ENCODE peak calls at places on chromosomes 4 and X, in nine cellular contexts. One of them, this sample, is unnamed.

GRCh38 chrX:71160475-71160874 is 15.8 kb downstream of the NLGN3 start:
- DNase-seq in transverse colon: no peak
- DNase-seq in suprapubic skin: no peak
- DNase-seq in endothelial cell of umbilical vein: no peak
- DNase-seq in H54: no peak
- DNase-seq in HCT116: no peak
- DNase-seq in breast epithelium: no peak
- DNase-seq in body of pancreas: no peak
- DNase-seq in ovary: no peak
- DNase-seq in this sample: no peak

GRCh38 chrX:10636337-10636736 is 16.0 kb upstream of the MID1 start:
- DNase-seq in transverse colon: peak
- DNase-seq in suprapubic skin: no peak
- DNase-seq in endothelial cell of umbilical vein: peak
- DNase-seq in H54: no peak
- DNase-seq in HCT116: peak
- DNase-seq in breast epithelium: no peak
- DNase-seq in body of pancreas: peak
- DNase-seq in ovary: peak
- DNase-seq in this sample: peak

GRCh38 chrX:15151267-15152196 is 118.4 kb downstream of the ASB9 start:
- DNase-seq in transverse colon: no peak
- DNase-seq in suprapubic skin: no peak
- DNase-seq in endothelial cell of umbilical vein: peak
- DNase-seq in H54: no peak
- DNase-seq in HCT116: no peak
- DNase-seq in breast epithelium: no peak
- DNase-seq in body of pancreas: no peak
- DNase-seq in ovary: no peak
- DNase-seq in this sample: no peak

GRCh38 chr4:169225058-169225751 is 45.6 kb downstream of the SH3RF1 start:
- DNase-seq in transverse colon: no peak
- DNase-seq in suprapubic skin: no peak
- DNase-seq in endothelial cell of umbilical vein: peak
- DNase-seq in H54: peak
- DNase-seq in HCT116: peak
- DNase-seq in breast epithelium: no peak
- DNase-seq in body of pancreas: no peak
- DNase-seq in ovary: no peak
- DNase-seq in this sample: no peak

GRCh38 chrX:130834149-130834548 is 68.9 kb downstream of the ENOX2 start:
- DNase-seq in transverse colon: no peak
- DNase-seq in suprapubic skin: no peak
- DNase-seq in endothelial cell of umbilical vein: peak
- DNase-seq in H54: no peak
- DNase-seq in HCT116: no peak
- DNase-seq in breast epithelium: no peak
- DNase-seq in body of pancreas: no peak
- DNase-seq in ovary: no peak
- DNase-seq in this sample: no peak

GRCh38 chr4:84901745-84902283 is 64.7 kb downstream of the WDFY3 start:
- DNase-seq in transverse colon: no peak
- DNase-seq in suprapubic skin: no peak
- DNase-seq in endothelial cell of umbilical vein: no peak
- DNase-seq in H54: no peak
- DNase-seq in HCT116: no peak
- DNase-seq in breast epithelium: no peak
- DNase-seq in body of pancreas: no peak
- DNase-seq in ovary: no peak
- DNase-seq in this sample: no peak

GRCh38 chr4:89256203-89256800 is 51.3 kb downstream of the GPRIN3 start:
- DNase-seq in transverse colon: no peak
- DNase-seq in suprapubic skin: no peak
- DNase-seq in endothelial cell of umbilical vein: no peak
- DNase-seq in H54: no peak
- DNase-seq in HCT116: no peak
- DNase-seq in breast epithelium: no peak
- DNase-seq in body of pancreas: no peak
- DNase-seq in ovary: no peak
- DNase-seq in this sample: no peak

GRCh38 chr4:61094854-61095598 is 105.1 kb upstream of the ADGRL3 start:
- DNase-seq in transverse colon: no peak
- DNase-seq in suprapubic skin: no peak
- DNase-seq in endothelial cell of umbilical vein: no peak
- DNase-seq in H54: no peak
- DNase-seq in HCT116: no peak
- DNase-seq in breast epithelium: no peak
- DNase-seq in body of pancreas: no peak
- DNase-seq in ovary: no peak
- DNase-seq in this sample: no peak

GRCh38 chr4:41287852-41288251 is 31.1 kb downstream of the UCHL1 start:
- DNase-seq in transverse colon: no peak
- DNase-seq in suprapubic skin: no peak
- DNase-seq in endothelial cell of umbilical vein: no peak
- DNase-seq in H54: no peak
- DNase-seq in HCT116: no peak
- DNase-seq in breast epithelium: no peak
- DNase-seq in body of pancreas: no peak
- DNase-seq in ovary: no peak
- DNase-seq in this sample: no peak

GRCh38 chr4:96558466-96558865 is 718.6 kb downstream of the PDHA2 start:
- DNase-seq in transverse colon: no peak
- DNase-seq in suprapubic skin: no peak
- DNase-seq in endothelial cell of umbilical vein: peak
- DNase-seq in H54: no peak
- DNase-seq in HCT116: no peak
- DNase-seq in breast epithelium: no peak
- DNase-seq in body of pancreas: no peak
- DNase-seq in ovary: no peak
- DNase-seq in this sample: no peak

GRCh38 chr4:1794809-1795303 is 1.8 kb downstream of the FGFR3 start:
- DNase-seq in transverse colon: no peak
- DNase-seq in suprapubic skin: no peak
- DNase-seq in endothelial cell of umbilical vein: no peak
- DNase-seq in H54: no peak
- DNase-seq in HCT116: no peak
- DNase-seq in breast epithelium: no peak
- DNase-seq in body of pancreas: no peak
- DNase-seq in ovary: no peak
- DNase-seq in this sample: peak

GRCh38 chr4:1793940-1794808 is 1.1 kb downstream of the FGFR3 start:
- DNase-seq in transverse colon: no peak
- DNase-seq in suprapubic skin: no peak
- DNase-seq in endothelial cell of umbilical vein: peak
- DNase-seq in H54: no peak
- DNase-seq in HCT116: no peak
- DNase-seq in breast epithelium: no peak
- DNase-seq in body of pancreas: no peak
- DNase-seq in ovary: no peak
- DNase-seq in this sample: peak

GRCh38 chr4:1793496-1793840 is 375 bp downstream of the FGFR3 start:
- DNase-seq in transverse colon: peak
- DNase-seq in suprapubic skin: no peak
- DNase-seq in endothelial cell of umbilical vein: no peak
- DNase-seq in H54: peak
- DNase-seq in HCT116: no peak
- DNase-seq in breast epithelium: no peak
- DNase-seq in body of pancreas: peak
- DNase-seq in ovary: peak
- DNase-seq in this sample: peak

GRCh38 chr4:1792158-1792831 is 798 bp upstream of the FGFR3 start:
- DNase-seq in transverse colon: no peak
- DNase-seq in suprapubic skin: no peak
- DNase-seq in endothelial cell of umbilical vein: no peak
- DNase-seq in H54: no peak
- DNase-seq in HCT116: no peak
- DNase-seq in breast epithelium: no peak
- DNase-seq in body of pancreas: no peak
- DNase-seq in ovary: no peak
- DNase-seq in this sample: no peak

DNA sequence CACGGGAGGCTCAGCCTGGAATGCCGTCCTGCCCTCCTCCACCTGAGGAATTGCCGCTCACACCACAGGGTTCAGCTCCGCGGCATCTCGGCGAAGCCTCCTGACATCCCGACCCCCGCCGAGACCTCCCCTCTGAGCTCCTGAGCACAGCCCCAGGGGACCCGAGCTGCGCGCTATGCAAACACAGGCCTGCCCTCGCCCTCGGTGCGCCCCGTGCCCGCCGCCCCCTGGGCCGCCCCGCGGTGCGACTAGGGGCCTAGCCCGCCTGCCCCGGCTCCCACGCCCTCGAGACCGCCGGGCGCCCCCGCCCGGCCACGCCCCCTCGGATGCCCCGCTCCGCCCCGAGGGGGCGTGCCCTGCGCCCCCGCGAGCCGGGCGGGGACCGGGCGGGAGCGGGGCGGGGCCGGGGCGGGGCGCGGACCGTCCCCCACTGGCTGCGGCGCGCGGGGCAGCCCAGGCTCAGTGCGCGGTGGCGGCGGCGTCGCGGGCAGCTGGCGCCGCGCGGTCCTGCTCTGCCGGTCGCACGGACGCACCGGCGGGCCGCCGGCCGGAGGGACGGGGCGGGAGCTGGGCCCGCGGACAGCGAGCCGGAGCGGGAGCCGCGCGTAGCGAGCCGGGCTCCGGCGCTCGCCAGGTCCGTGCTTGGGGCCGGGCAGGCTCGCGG is at the start of gene FGFR3:
- DNase-seq in transverse colon: peak
- DNase-seq in suprapubic skin: no peak
- DNase-seq in endothelial cell of umbilical vein: no peak
- DNase-seq in H54: peak
- DNase-seq in HCT116: no peak
- DNase-seq in breast epithelium: no peak
- DNase-seq in body of pancreas: peak
- DNase-seq in ovary: no peak
- DNase-seq in this sample: peak
- TF ChIP-seq POLR2A in transverse colon: no peak
- TF ChIP-seq POLR2A in suprapubic skin: no peak
- TF ChIP-seq POLR2A in endothelial cell of umbilical vein: no peak
- TF ChIP-seq POLR2A in H54: peak
- TF ChIP-seq POLR2A in HCT116: peak
- TF ChIP-seq POLR2A in breast epithelium: no peak
- TF ChIP-seq POLR2A in body of pancreas: peak
- TF ChIP-seq POLR2A in ovary: no peak
- TF ChIP-seq POLR2A in this sample: no peak

GRCh38 chrX:111470681-111471403 is 40.6 kb upstream of the SERTM2 start:
- DNase-seq in transverse colon: no peak
- DNase-seq in suprapubic skin: no peak
- DNase-seq in endothelial cell of umbilical vein: no peak
- DNase-seq in H54: no peak
- DNase-seq in HCT116: no peak
- DNase-seq in breast epithelium: no peak
- DNase-seq in body of pancreas: no peak
- DNase-seq in ovary: no peak
- DNase-seq in this sample: no peak
- TF ChIP-seq POLR2A in transverse colon: no peak
- TF ChIP-seq POLR2A in suprapubic skin: no peak
- TF ChIP-seq POLR2A in endothelial cell of umbilical vein: no peak
- TF ChIP-seq POLR2A in H54: no peak
- TF ChIP-seq POLR2A in HCT116: no peak
- TF ChIP-seq POLR2A in breast epithelium: no peak
- TF ChIP-seq POLR2A in body of pancreas: no peak
- TF ChIP-seq POLR2A in ovary: no peak
- TF ChIP-seq POLR2A in this sample: no peak

GRCh38 chr4:80098635-80099034 is 25.6 kb upstream of the ANTXR2 start:
- DNase-seq in transverse colon: no peak
- DNase-seq in suprapubic skin: no peak
- DNase-seq in endothelial cell of umbilical vein: no peak
- DNase-seq in H54: no peak
- DNase-seq in HCT116: no peak
- DNase-seq in breast epithelium: no peak
- DNase-seq in body of pancreas: no peak
- DNase-seq in ovary: no peak
- DNase-seq in this sample: no peak

GRCh38 chr4:80097395-80098177 is 24.6 kb upstream of the ANTXR2 start:
- DNase-seq in transverse colon: peak
- DNase-seq in suprapubic skin: peak
- DNase-seq in endothelial cell of umbilical vein: peak
- DNase-seq in H54: peak
- DNase-seq in HCT116: no peak
- DNase-seq in breast epithelium: no peak
- DNase-seq in body of pancreas: peak
- DNase-seq in ovary: no peak
- DNase-seq in this sample: no peak

GRCh38 chr4:80094191-80094590 is 21.2 kb upstream of the ANTXR2 start:
- DNase-seq in transverse colon: no peak
- DNase-seq in suprapubic skin: no peak
- DNase-seq in endothelial cell of umbilical vein: no peak
- DNase-seq in H54: no peak
- DNase-seq in HCT116: no peak
- DNase-seq in breast epithelium: no peak
- DNase-seq in body of pancreas: no peak
- DNase-seq in ovary: no peak
- DNase-seq in this sample: no peak

GRCh38 chr4:80093563-80093962 is 20.5 kb upstream of the ANTXR2 start:
- DNase-seq in transverse colon: no peak
- DNase-seq in suprapubic skin: no peak
- DNase-seq in endothelial cell of umbilical vein: no peak
- DNase-seq in H54: no peak
- DNase-seq in HCT116: no peak
- DNase-seq in breast epithelium: no peak
- DNase-seq in body of pancreas: no peak
- DNase-seq in ovary: no peak
- DNase-seq in this sample: no peak

GRCh38 chr4:80096175-80096850 is 23.3 kb upstream of the ANTXR2 start:
- DNase-seq in transverse colon: no peak
- DNase-seq in suprapubic skin: no peak
- DNase-seq in endothelial cell of umbilical vein: no peak
- DNase-seq in H54: no peak
- DNase-seq in HCT116: no peak
- DNase-seq in breast epithelium: no peak
- DNase-seq in body of pancreas: no peak
- DNase-seq in ovary: no peak
- DNase-seq in this sample: no peak
- TF ChIP-seq POLR2A in transverse colon: no peak
- TF ChIP-seq POLR2A in suprapubic skin: no peak
- TF ChIP-seq POLR2A in endothelial cell of umbilical vein: no peak
- TF ChIP-seq POLR2A in H54: no peak
- TF ChIP-seq POLR2A in HCT116: no peak
- TF ChIP-seq POLR2A in breast epithelium: no peak
- TF ChIP-seq POLR2A in body of pancreas: no peak
- TF ChIP-seq POLR2A in ovary: no peak
- TF ChIP-seq POLR2A in this sample: no peak

DNA sequence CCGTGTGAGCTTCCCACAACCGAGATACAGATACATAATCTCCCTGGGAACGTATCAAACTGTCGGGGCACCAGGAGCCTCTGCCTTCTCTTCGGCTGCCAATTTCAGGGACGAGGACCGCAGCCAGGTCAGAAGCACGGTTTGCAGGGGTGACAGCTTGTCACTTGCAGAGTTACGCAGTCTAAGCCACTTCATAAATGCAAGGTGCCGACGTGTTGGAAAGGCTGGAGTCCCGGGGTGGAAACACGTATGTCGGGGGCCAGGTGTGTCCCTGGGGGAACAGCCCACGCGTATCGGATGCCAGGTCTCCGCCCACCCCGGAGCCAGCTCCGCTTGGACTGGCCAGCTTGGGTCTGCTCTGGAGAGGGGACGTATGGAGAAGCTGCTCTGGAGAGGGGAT is 76.3 kb upstream of the SHOX start:
- DNase-seq in transverse colon: no peak
- DNase-seq in suprapubic skin: no peak
- DNase-seq in endothelial cell of umbilical vein: no peak
- DNase-seq in H54: no peak
- DNase-seq in HCT116: no peak
- DNase-seq in breast epithelium: no peak
- DNase-seq in body of pancreas: no peak
- DNase-seq in ovary: no peak
- DNase-seq in this sample: no peak
- TF ChIP-seq POLR2A in transverse colon: no peak
- TF ChIP-seq POLR2A in suprapubic skin: no peak
- TF ChIP-seq POLR2A in endothelial cell of umbilical vein: no peak
- TF ChIP-seq POLR2A in H54: no peak
- TF ChIP-seq POLR2A in HCT116: no peak
- TF ChIP-seq POLR2A in breast epithelium: no peak
- TF ChIP-seq POLR2A in body of pancreas: no peak
- TF ChIP-seq POLR2A in ovary: no peak
- TF ChIP-seq POLR2A in this sample: no peak